ENCODE peak calls at places on chromosomes 1 and 21, in six cellular contexts. S is hepatocyte, H is pancreas, U is tibial artery, G is brain microvascular endothelial cell, T is OCI-LY7. W is an unnamed sample. For H3K36me3, the result is how much of the 10 kb centered on the place peaks cover.

GRCh38 chr1:84020151-84020550 is 21.2 kb upstream of the TTLL7 start:
- DNase-seq in H (no peak), S (no peak), U (no peak), T (no peak), G (no peak), W (no peak)

GRCh38 chr1:205598841-205599666 is 32.8 kb downstream of the ELK4 start:
- DNase-seq in T (no peak), S (peak), G (peak), H (no peak), U (peak), W (no peak)

GRCh38 chr1:40630488-40631223 is 34.8 kb downstream of the RIMS3 start:
- DNase-seq in S (peak), H (peak), U (no peak), G (peak), T (peak), W (peak)

GRCh38 chr1:42085596-42085995 is 67.6 kb upstream of the GUCA2B start:
- DNase-seq in T (no peak), S (peak), H (no peak), U (no peak), G (no peak), W (no peak)

GRCh38 chr1:234659538-234659937 is 49.6 kb upstream of the IRF2BP2 start:
- DNase-seq in G (peak), U (no peak), T (no peak), S (peak), H (no peak), W (no peak)

GRCh38 chr1:87279966-87280535 is 48.6 kb upstream of the LMO4 start:
- DNase-seq in T (peak), S (no peak), U (no peak), G (no peak), H (no peak), W (no peak)

GRCh38 chr21:21973806-21974205 is 975.6 kb downstream of the NCAM2 start:
- DNase-seq in S (no peak), G (no peak), H (no peak), U (no peak), T (no peak), W (no peak)

GRCh38 chr1:182567629-182568028 is 21.4 kb downstream of the RNASEL start:
- DNase-seq in T (no peak), S (no peak), G (no peak), U (no peak), H (no peak), W (no peak)

GRCh38 chr1:203354246-203354645 is 3.3 kb upstream of the FMOD start:
- DNase-seq in S (no peak), H (no peak), G (peak), U (no peak), T (no peak), W (no peak)

GRCh38 chr1:234541281-234541975 is 62.4 kb upstream of the TARBP1 start:
- DNase-seq in T (no peak), G (no peak), S (no peak), U (no peak), H (no peak), W (no peak)

GRCh38 chr1:75440274-75440673 is 170.6 kb downstream of the SLC44A5 start:
- DNase-seq in U (no peak), S (no peak), T (no peak), G (no peak), H (no peak), W (no peak)

GRCh38 chr21:17146426-17146825 is 366.4 kb upstream of the CXADR start:
- DNase-seq in H (no peak), U (no peak), G (no peak), S (no peak), T (no peak), W (no peak)
- TF ChIP-seq CTCF in H (no peak), U (no peak), G (no peak), S (peak), T (no peak), W (no peak)

GRCh38 chr1:229370601-229371021 is 27.8 kb upstream of the CCSAP start:
- DNase-seq in U (peak), G (no peak), S (no peak), H (no peak), T (no peak), W (no peak)
- H3K4me3 ChIP-seq in U (peak), G (no peak), S (no peak), H (no peak), T (no peak), W (no peak)

DNA sequence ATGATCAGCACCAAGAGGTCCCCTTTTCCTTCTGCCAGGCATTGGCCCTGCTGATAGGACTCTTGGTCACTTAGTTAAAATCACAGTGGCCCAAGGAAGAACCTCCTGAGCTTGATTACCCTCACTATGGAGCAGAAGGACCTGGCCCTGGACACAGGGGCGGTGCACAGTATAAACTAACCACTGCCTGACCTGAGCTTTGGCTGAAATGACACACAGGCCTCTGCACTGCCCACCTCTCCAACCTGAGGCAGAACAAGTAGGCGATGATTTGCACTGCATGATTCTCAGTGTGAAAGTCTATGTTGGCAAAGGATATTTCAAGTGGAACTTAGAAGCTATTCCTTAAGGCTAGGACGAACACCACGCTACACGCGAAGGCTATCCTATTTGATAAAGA is 48.5 kb downstream of the CAPN2 start:
- DNase-seq in U (no peak), T (no peak), G (no peak), H (no peak), S (no peak), W (no peak)
- H3K36me3 ChIP-seq in U (half or more), T (under half), G (half or more), H (under half), S (under half), W (under half)

DNA sequence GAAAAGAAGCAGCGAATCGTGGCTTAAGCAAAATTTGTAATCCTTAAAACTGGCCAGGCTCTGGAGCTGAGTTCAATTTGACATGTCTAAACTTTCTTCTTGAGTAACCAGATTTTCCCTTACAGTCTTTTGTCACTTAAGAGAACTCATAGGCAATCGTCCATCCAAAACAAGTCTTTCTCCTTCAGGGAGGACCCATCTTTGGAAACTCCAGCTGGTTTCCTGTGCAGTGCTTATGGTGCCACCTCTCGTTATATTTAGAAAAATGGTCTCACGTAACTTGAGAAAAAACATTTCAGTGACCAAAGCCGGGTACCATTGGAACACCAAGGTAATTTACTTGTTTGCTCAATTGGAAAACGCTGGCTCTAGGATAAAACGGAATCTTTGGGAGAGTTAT is 1.9 kb upstream of the PTTG1IP start:
- DNase-seq in H (no peak), S (no peak), G (no peak), U (no peak), T (peak), W (no peak)
- TF ChIP-seq CTCF in H (no peak), S (no peak), G (peak), U (peak), T (peak), W (no peak)

DNA sequence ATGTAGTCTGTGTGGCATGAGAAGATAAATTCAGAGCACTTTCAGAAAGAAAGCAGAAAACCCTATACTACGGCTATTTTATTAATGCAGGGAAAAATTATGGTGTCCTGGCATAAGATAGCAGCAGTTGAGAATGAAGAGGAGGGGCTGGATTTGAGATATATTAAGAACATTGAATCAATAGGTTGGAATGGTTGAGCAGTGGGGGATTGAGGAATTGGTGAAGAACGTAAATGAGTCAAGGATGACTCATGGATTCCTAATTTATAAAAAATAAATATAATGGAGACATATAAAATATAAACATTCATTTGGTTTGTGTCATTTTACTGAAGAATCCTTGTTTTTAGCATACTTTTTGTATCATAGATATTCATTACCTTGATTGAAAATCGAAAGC is 234.3 kb upstream of the ADAMTS5 start:
- DNase-seq in H (no peak), S (no peak), T (no peak), U (no peak), G (peak), W (no peak)
- H3K4me3 ChIP-seq in H (no peak), S (no peak), T (no peak), U (no peak), G (no peak), W (no peak)

DNA sequence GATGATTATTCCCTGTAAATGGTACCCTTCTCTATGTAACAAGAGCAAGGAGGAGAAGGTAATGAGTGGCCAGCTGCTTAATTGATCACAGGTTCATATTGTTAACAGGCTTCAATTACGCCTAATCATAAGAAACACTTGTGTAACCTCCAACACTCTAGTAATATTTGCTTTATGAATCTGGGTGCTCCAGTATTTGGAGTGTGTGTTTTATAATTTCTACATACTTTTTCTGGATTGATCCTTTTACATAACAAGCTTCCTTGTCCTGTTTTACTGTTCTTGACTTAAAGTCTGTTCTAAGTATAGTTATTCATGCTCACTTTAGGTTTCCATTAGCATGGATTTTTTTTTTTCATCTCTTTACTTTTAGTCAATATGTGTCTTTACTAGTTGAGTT is 984.2 kb downstream of the AMY1C start:
- DNase-seq in U (no peak), G (no peak), H (no peak), T (no peak), S (no peak), W (no peak)
- H3K36me3 ChIP-seq in U (under half), G (under half), H (under half), T (under half), S (under half), W (under half)

GRCh38 chr1:220733090-220733569 is 15.0 kb upstream of the MTARC2 start:
- DNase-seq in U (peak), T (peak), G (peak), S (peak), H (peak), W (peak)
- TF ChIP-seq CTCF in U (peak), T (peak), G (peak), S (peak), H (peak), W (peak)

DNA sequence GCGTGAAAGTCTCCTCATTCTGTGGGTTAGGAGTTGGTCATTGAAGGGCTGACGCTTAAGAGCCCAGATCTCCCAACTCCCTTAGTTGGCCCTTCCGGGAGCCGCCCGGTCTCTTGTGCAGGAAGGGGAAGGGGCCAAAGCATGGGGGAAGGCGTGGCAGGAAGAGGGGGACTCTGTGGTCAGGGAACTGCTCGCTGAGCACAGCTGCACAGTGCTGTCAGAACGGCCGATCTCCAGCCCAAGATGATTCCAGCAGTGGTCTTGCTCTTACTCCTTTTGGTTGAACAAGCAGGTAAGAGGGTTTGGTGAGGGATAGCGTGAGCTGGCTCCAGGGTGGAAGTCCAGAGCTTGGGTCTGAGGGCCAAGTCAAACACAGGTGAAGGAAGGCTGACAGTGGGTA is at the start of gene FCER1G:
- DNase-seq in H (no peak), U (peak), S (no peak), G (no peak), T (no peak), W (no peak)
- H3K4me3 ChIP-seq in H (no peak), U (peak), S (no peak), G (no peak), T (no peak), W (no peak)

W was measured in WERI-Rb-1.